ENCODE peak calls at places on chromosomes 7 and 10, in nine cellular contexts. One of them, this sample, is unnamed.

GRCh38 chr10:60390224-60390626 is 550 bp upstream of the ANK3 start:
- DNase-seq in GM06990: no peak
- DNase-seq in SHP77: no peak
- DNase-seq in HuH-7.5: no peak
- DNase-seq in left lobe of liver: no peak
- DNase-seq in amniotic stem cell: no peak
- DNase-seq in hepatocyte: no peak
- DNase-seq in stimulated activated CD8-positive, alpha-beta memory T cell treated with anti-CD3 and anti-CD28 coated beads, Interleukin-15, amount 100 ng/mL, for 24 hours: no peak
- DNase-seq in HFF-Myc: no peak
- DNase-seq in this sample: peak

GRCh38 chr10:21265622-21266021 is 259.9 kb downstream of the SKIDA1 start:
- DNase-seq in GM06990: no peak
- DNase-seq in SHP77: no peak
- DNase-seq in HuH-7.5: no peak
- DNase-seq in left lobe of liver: no peak
- DNase-seq in amniotic stem cell: no peak
- DNase-seq in hepatocyte: no peak
- DNase-seq in stimulated activated CD8-positive, alpha-beta memory T cell treated with anti-CD3 and anti-CD28 coated beads, Interleukin-15, amount 100 ng/mL, for 24 hours: no peak
- DNase-seq in HFF-Myc: no peak
- DNase-seq in this sample: no peak

GRCh38 chr7:12712236-12712635 is 24.8 kb downstream of the ARL4A start:
- DNase-seq in GM06990: no peak
- DNase-seq in SHP77: no peak
- DNase-seq in HuH-7.5: peak
- DNase-seq in left lobe of liver: no peak
- DNase-seq in amniotic stem cell: no peak
- DNase-seq in hepatocyte: peak
- DNase-seq in stimulated activated CD8-positive, alpha-beta memory T cell treated with anti-CD3 and anti-CD28 coated beads, Interleukin-15, amount 100 ng/mL, for 24 hours: no peak
- DNase-seq in HFF-Myc: no peak
- DNase-seq in this sample: no peak

GRCh38 chr10:75165684-75166622 is 44.6 kb upstream of the VDAC2 start:
- DNase-seq in GM06990: peak
- DNase-seq in SHP77: no peak
- DNase-seq in HuH-7.5: no peak
- DNase-seq in left lobe of liver: no peak
- DNase-seq in amniotic stem cell: no peak
- DNase-seq in hepatocyte: no peak
- DNase-seq in stimulated activated CD8-positive, alpha-beta memory T cell treated with anti-CD3 and anti-CD28 coated beads, Interleukin-15, amount 100 ng/mL, for 24 hours: no peak
- DNase-seq in HFF-Myc: no peak
- DNase-seq in this sample: no peak

GRCh38 chr7:129771201-129771927 is 159.8 kb downstream of the NRF1 start:
- DNase-seq in GM06990: no peak
- DNase-seq in SHP77: no peak
- DNase-seq in HuH-7.5: no peak
- DNase-seq in left lobe of liver: no peak
- DNase-seq in amniotic stem cell: no peak
- DNase-seq in hepatocyte: no peak
- DNase-seq in stimulated activated CD8-positive, alpha-beta memory T cell treated with anti-CD3 and anti-CD28 coated beads, Interleukin-15, amount 100 ng/mL, for 24 hours: no peak
- DNase-seq in HFF-Myc: no peak
- DNase-seq in this sample: no peak

GRCh38 chr7:132116369-132116768 is 459.9 kb downstream of the PLXNA4 start:
- DNase-seq in GM06990: no peak
- DNase-seq in SHP77: no peak
- DNase-seq in HuH-7.5: no peak
- DNase-seq in left lobe of liver: no peak
- DNase-seq in amniotic stem cell: peak
- DNase-seq in hepatocyte: no peak
- DNase-seq in stimulated activated CD8-positive, alpha-beta memory T cell treated with anti-CD3 and anti-CD28 coated beads, Interleukin-15, amount 100 ng/mL, for 24 hours: no peak
- DNase-seq in HFF-Myc: no peak
- DNase-seq in this sample: no peak

GRCh38 chr7:1936006-1936310 is 265.9 kb downstream of the ELFN1 start:
- DNase-seq in GM06990: no peak
- DNase-seq in SHP77: no peak
- DNase-seq in HuH-7.5: no peak
- DNase-seq in left lobe of liver: no peak
- DNase-seq in amniotic stem cell: no peak
- DNase-seq in hepatocyte: no peak
- DNase-seq in stimulated activated CD8-positive, alpha-beta memory T cell treated with anti-CD3 and anti-CD28 coated beads, Interleukin-15, amount 100 ng/mL, for 24 hours: no peak
- DNase-seq in HFF-Myc: no peak
- DNase-seq in this sample: no peak

GRCh38 chr7:30923009-30923773 is 11.5 kb downstream of the AQP1 start:
- DNase-seq in GM06990: no peak
- DNase-seq in SHP77: no peak
- DNase-seq in HuH-7.5: no peak
- DNase-seq in left lobe of liver: peak
- DNase-seq in amniotic stem cell: no peak
- DNase-seq in hepatocyte: no peak
- DNase-seq in stimulated activated CD8-positive, alpha-beta memory T cell treated with anti-CD3 and anti-CD28 coated beads, Interleukin-15, amount 100 ng/mL, for 24 hours: no peak
- DNase-seq in HFF-Myc: no peak
- DNase-seq in this sample: no peak

GRCh38 chr7:43838201-43838659 is 31.1 kb downstream of the MRPS24 start:
- DNase-seq in GM06990: no peak
- DNase-seq in SHP77: no peak
- DNase-seq in HuH-7.5: no peak
- DNase-seq in left lobe of liver: no peak
- DNase-seq in amniotic stem cell: no peak
- DNase-seq in hepatocyte: no peak
- DNase-seq in stimulated activated CD8-positive, alpha-beta memory T cell treated with anti-CD3 and anti-CD28 coated beads, Interleukin-15, amount 100 ng/mL, for 24 hours: no peak
- DNase-seq in HFF-Myc: no peak
- DNase-seq in this sample: peak

GRCh38 chr7:131111-132094 is 61.0 kb upstream of the FAM20C start:
- DNase-seq in GM06990: no peak
- DNase-seq in SHP77: no peak
- DNase-seq in HuH-7.5: no peak
- DNase-seq in left lobe of liver: peak
- DNase-seq in amniotic stem cell: no peak
- DNase-seq in hepatocyte: peak
- DNase-seq in stimulated activated CD8-positive, alpha-beta memory T cell treated with anti-CD3 and anti-CD28 coated beads, Interleukin-15, amount 100 ng/mL, for 24 hours: no peak
- DNase-seq in HFF-Myc: no peak
- DNase-seq in this sample: no peak

GRCh38 chr7:35992436-35992835 is 160.6 kb upstream of the EEPD1 start:
- DNase-seq in GM06990: no peak
- DNase-seq in SHP77: no peak
- DNase-seq in HuH-7.5: no peak
- DNase-seq in left lobe of liver: no peak
- DNase-seq in amniotic stem cell: no peak
- DNase-seq in hepatocyte: no peak
- DNase-seq in stimulated activated CD8-positive, alpha-beta memory T cell treated with anti-CD3 and anti-CD28 coated beads, Interleukin-15, amount 100 ng/mL, for 24 hours: no peak
- DNase-seq in HFF-Myc: no peak
- DNase-seq in this sample: no peak

GRCh38 chr10:93034426-93034825 is 26.2 kb upstream of the CYP26C1 start:
- DNase-seq in GM06990: no peak
- DNase-seq in SHP77: no peak
- DNase-seq in HuH-7.5: no peak
- DNase-seq in left lobe of liver: no peak
- DNase-seq in amniotic stem cell: no peak
- DNase-seq in hepatocyte: no peak
- DNase-seq in stimulated activated CD8-positive, alpha-beta memory T cell treated with anti-CD3 and anti-CD28 coated beads, Interleukin-15, amount 100 ng/mL, for 24 hours: no peak
- DNase-seq in HFF-Myc: no peak
- DNase-seq in this sample: no peak

GRCh38 chr7:16667355-16667754 is 21.4 kb downstream of the BZW2 start:
- DNase-seq in GM06990: no peak
- DNase-seq in SHP77: no peak
- DNase-seq in HuH-7.5: no peak
- DNase-seq in left lobe of liver: no peak
- DNase-seq in amniotic stem cell: no peak
- DNase-seq in hepatocyte: no peak
- DNase-seq in stimulated activated CD8-positive, alpha-beta memory T cell treated with anti-CD3 and anti-CD28 coated beads, Interleukin-15, amount 100 ng/mL, for 24 hours: no peak
- DNase-seq in HFF-Myc: no peak
- DNase-seq in this sample: no peak

This sample was measured in cerebellar cortex.